ENCODE peak calls at places on chromosomes 12 and 14, in nine cellular contexts. B is prostate gland, A is upper lobe of left lung, F is suprapubic skin, G is stomach, H is HCT116, V is H1, Y is GM12891, C is K562. Q is an unnamed sample.

GRCh38 chr14:98711453-98711852 is 560.5 kb downstream of the BCL11B start:
- DNase-seq in B (no peak), A (no peak), F (no peak), G (no peak), H (no peak), V (no peak), Y (no peak), C (no peak), Q (no peak)

GRCh38 chr12:79381246-79382208 is 309.2 kb downstream of the PAWR start:
- DNase-seq in B (no peak), A (no peak), F (no peak), G (no peak), H (no peak), V (no peak), Y (no peak), C (no peak), Q (no peak)

GRCh38 chr12:32284561-32284960 is 114.8 kb upstream of the FGD4 start:
- DNase-seq in B (no peak), A (no peak), F (no peak), G (no peak), H (no peak), V (no peak), Y (no peak), C (no peak), Q (no peak)

GRCh38 chr12:52613363-52614030 is 4.9 kb downstream of the KRT73 start:
- DNase-seq in B (no peak), A (peak; percentile 24), F (no peak), G (no peak), H (no peak), V (peak; percentile 17), Y (no peak), C (no peak), Q (no peak)

GRCh38 chr12:139585-139984 is 73.0 kb downstream of the IQSEC3 start:
- DNase-seq in B (no peak), A (no peak), F (no peak), G (no peak), H (no peak), V (no peak), Y (no peak), C (no peak), Q (no peak)

GRCh38 chr14:90299408-90299807 is 32.3 kb downstream of the NRDE2 start:
- DNase-seq in B (no peak), A (no peak), F (no peak), G (peak; percentile 50), H (no peak), V (no peak), Y (no peak), C (no peak), Q (peak; percentile 81)

GRCh38 chr12:79012616-79013015 is 148.0 kb downstream of the SYT1 start:
- DNase-seq in B (no peak), A (no peak), F (no peak), G (no peak), H (no peak), V (no peak), Y (no peak), C (no peak), Q (no peak)

GRCh38 chr12:119154435-119154818 is 24.3 kb upstream of the HSPB8 start:
- DNase-seq in B (no peak), A (no peak), F (no peak), G (no peak), H (peak; percentile 56), V (peak; percentile 98), Y (no peak), C (peak; percentile 74), Q (peak; percentile 68)

GRCh38 chr12:112183141-112183581 is 57.8 kb downstream of the TRAFD1 start:
- DNase-seq in B (no peak), A (no peak), F (no peak), G (no peak), H (no peak), V (no peak), Y (no peak), C (no peak), Q (no peak)

GRCh38 chr12:85866929-85867776 is 6.9 kb upstream of the NTS start:
- DNase-seq in B (peak; percentile 45), A (no peak), F (no peak), G (no peak), H (peak; percentile 47), V (no peak), Y (no peak), C (peak; percentile 10), Q (no peak)

GRCh38 chr12:15580431-15580830 is 208.8 kb downstream of the EPS8 start:
- DNase-seq in B (no peak), A (no peak), F (no peak), G (no peak), H (no peak), V (no peak), Y (no peak), C (no peak), Q (no peak)

GRCh38 chr12:80627773-80628172 is 79.7 kb upstream of the MYF6 start:
- DNase-seq in B (no peak), A (no peak), F (no peak), G (no peak), H (no peak), V (no peak), Y (no peak), C (no peak), Q (no peak)

DNA sequence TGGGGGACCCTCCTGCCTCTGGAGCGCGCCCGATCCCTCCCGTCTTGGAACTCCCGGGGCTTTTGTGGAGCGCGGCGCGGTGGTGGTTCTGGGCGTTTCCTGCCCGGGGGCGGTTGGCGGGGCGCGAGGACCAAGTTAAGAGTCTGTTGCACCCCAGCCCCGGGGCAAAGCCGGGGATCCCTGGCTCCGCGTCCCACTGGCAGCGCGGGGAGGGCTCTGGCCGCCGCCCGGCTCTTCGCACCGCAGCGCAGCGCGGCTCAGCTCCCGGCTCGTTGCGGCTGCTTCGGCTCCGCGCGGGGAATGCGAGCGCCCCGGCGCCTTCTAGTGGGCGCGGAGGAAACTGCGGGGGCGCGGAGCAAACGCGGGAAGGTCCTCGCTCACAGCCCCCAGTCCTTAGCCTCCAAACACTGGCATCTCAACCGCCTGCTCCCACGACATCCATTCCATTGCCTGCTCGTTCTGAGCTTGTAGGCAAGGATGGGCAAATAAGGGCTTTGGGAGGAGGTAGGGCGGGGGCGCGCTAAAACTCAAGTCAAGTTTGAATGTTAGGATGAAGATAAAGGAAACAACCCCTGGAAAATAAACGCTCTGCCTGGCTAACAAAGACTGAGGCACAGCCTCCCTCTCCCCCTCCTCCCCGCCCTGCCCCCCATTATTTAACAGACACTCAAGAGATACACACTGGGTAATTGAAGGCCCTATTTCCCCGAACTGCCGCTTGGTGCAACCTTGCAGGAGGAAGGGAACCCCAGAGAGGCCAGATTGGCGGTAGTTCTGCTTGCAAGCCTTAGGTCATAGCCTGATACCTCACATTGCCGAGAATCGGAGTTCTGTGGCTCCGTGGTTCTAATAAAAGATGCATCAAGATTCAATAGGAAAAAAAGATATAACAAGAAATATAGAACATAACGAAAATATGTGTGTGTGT is at the start of gene B4GALNT1:
- DNase-seq in B (no peak), A (peak; percentile 94), F (peak; percentile 82), G (peak; percentile 68), H (peak; percentile 46), V (no peak), Y (peak; percentile 76), C (peak; percentile 82), Q (peak; percentile 90)
- TF ChIP-seq POLR2AphosphoS5 in B (no peak), A (no peak), F (no peak), G (peak; percentile 35), H (peak; percentile 70), V (no peak), Y (no peak), C (peak; percentile 44), Q (peak; percentile 51)

GRCh38 chr12:27524489-27524835 is 456 bp downstream of the PPFIBP1 start:
- DNase-seq in B (no peak), A (no peak), F (no peak), G (no peak), H (no peak), V (no peak), Y (no peak), C (no peak), Q (no peak)

GRCh38 chr12:27524839-27525238 is 833 bp downstream of the PPFIBP1 start:
- DNase-seq in B (peak; percentile 27), A (no peak), F (no peak), G (no peak), H (no peak), V (no peak), Y (no peak), C (no peak), Q (no peak)

GRCh38 chr12:27525373-27525772 is 1.4 kb downstream of the PPFIBP1 start:
- DNase-seq in B (no peak), A (no peak), F (no peak), G (no peak), H (no peak), V (no peak), Y (no peak), C (no peak), Q (no peak)

GRCh38 chr12:27523305-27523641 is 733 bp upstream of the PPFIBP1 start:
- DNase-seq in B (no peak), A (no peak), F (no peak), G (no peak), H (no peak), V (no peak), Y (no peak), C (peak; percentile 8), Q (no peak)

DNA sequence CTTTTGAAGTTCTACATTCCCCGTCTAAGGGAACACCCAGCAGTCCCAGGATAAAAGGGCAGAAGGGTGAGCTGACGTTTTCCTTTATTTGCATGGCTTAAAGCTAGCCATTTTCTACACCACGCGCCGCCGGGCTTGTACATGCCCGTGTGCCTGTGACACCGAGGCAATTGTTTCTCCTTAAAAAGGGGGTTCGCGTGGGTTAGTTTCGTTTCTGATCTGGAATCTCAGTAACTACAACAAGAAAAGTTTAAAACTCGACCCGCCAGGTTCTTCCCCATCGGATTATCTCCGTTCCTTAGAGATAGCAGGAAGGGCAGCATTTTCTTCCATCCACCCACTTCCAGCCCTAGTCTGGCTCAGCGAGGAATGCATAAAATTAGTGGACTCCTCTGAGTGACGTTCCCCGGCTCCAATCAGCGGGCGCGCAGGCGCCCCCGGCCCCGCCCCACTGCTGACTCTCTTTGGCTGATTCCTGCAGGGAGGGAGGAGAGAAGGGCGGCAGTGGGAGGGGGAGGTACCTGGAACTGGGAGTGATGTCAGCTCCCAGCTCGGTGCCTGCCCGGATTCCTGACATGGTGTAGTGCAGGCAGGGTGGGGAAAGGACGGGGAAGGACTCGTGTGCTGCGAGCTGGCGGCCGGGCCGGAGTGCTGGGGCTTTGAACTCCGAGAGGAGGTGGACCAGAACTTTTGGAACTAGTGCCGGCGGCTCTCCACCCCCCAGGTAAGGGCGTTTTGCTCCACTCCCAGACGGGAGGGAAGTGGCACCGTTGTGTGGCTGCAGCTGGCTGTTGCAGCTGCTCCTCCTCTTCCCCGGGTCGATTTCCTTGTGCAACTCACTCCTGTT is at the start of gene PPFIBP1:
- DNase-seq in B (peak; percentile 99), A (peak; percentile 100), F (peak; percentile 98), G (peak; percentile 99), H (peak; percentile 95), V (peak; percentile 98), Y (peak; percentile 72), C (peak; percentile 100), Q (peak; percentile 98)
- TF ChIP-seq POLR2A in B (peak; percentile 89), A (no peak), F (no peak), G (no peak), H (peak; percentile 65), V (peak; percentile 91), Y (no peak), C (peak; percentile 64), Q (peak; percentile 40)

GRCh38 chr14:54567224-54567633 is 301 bp downstream of the SAMD4A start:
- DNase-seq in B (peak; percentile 24), A (peak; percentile 90), F (peak; percentile 81), G (peak; percentile 26), H (no peak), V (peak; percentile 74), Y (peak; percentile 10), C (peak; percentile 17), Q (no peak)
- TF ChIP-seq POLR2AphosphoS5 in B (no peak), A (no peak), F (no peak), G (no peak), H (no peak), V (peak; percentile 73), Y (no peak), C (no peak), Q (no peak)

GRCh38 chr14:105326891-105327694 is 12.5 kb downstream of the PACS2 start:
- DNase-seq in B (no peak), A (peak; percentile 62), F (no peak), G (no peak), H (no peak), V (peak; percentile 80), Y (no peak), C (no peak), Q (no peak)
- TF ChIP-seq POLR2A in B (no peak), A (no peak), F (no peak), G (no peak), H (no peak), V (no peak), Y (no peak), C (no peak), Q (no peak)